ENCODE peak calls at places on chromosomes 13 and 19, in four cellular contexts. U is stomach, K is sigmoid colon, W is transverse colon. S is an unnamed sample.

GRCh38 chr19:8017808-8018207 is 12.4 kb upstream of the ELAVL1 start:
- DNase-seq in U (no peak), K (no peak), W (peak), S (no peak)

GRCh38 chr19:8577247-8577646 is at the start of gene MYO1F:
- DNase-seq in U (peak), K (peak), W (peak), S (no peak)

GRCh38 chr13:46345866-46346265 is 41.2 kb downstream of the RUBCNL start:
- DNase-seq in U (no peak), K (no peak), W (no peak), S (no peak)

GRCh38 chr19:19613456-19613855 is 5.0 kb downstream of the PBX4 start:
- DNase-seq in U (no peak), K (no peak), W (peak), S (no peak)

GRCh38 chr19:29495091-29495490 is 30.7 kb upstream of the VSTM2B start:
- DNase-seq in U (no peak), K (peak), W (no peak), S (no peak)

GRCh38 chr19:5595745-5596144 is 26.8 kb downstream of the SAFB2 start:
- DNase-seq in U (no peak), K (no peak), W (no peak), S (no peak)

GRCh38 chr13:28636078-28636477 is 22.9 kb upstream of the POMP start:
- DNase-seq in U (no peak), K (no peak), W (no peak), S (no peak)

GRCh38 chr19:38663957-38664502 is 16.6 kb downstream of the ACTN4 start:
- DNase-seq in U (no peak), K (peak), W (no peak), S (peak)

GRCh38 chr19:29554149-29554548 is 28.4 kb downstream of the VSTM2B start:
- DNase-seq in U (no peak), K (no peak), W (no peak), S (no peak)

GRCh38 chr19:58569191-58569942 is 3.8 kb downstream of the MZF1 start:
- DNase-seq in U (no peak), K (peak), W (peak), S (no peak)

GRCh38 chr19:58568731-58569130 is 4.4 kb downstream of the MZF1 start:
- DNase-seq in U (no peak), K (peak), W (peak), S (no peak)

GRCh38 chr19:58570770-58571574 is 2.2 kb downstream of the MZF1 start:
- DNase-seq in U (no peak), K (peak), W (peak), S (peak)

GRCh38 chr19:58571575-58571947 is 1.6 kb downstream of the MZF1 start:
- DNase-seq in U (no peak), K (peak), W (peak), S (peak)

DNA sequence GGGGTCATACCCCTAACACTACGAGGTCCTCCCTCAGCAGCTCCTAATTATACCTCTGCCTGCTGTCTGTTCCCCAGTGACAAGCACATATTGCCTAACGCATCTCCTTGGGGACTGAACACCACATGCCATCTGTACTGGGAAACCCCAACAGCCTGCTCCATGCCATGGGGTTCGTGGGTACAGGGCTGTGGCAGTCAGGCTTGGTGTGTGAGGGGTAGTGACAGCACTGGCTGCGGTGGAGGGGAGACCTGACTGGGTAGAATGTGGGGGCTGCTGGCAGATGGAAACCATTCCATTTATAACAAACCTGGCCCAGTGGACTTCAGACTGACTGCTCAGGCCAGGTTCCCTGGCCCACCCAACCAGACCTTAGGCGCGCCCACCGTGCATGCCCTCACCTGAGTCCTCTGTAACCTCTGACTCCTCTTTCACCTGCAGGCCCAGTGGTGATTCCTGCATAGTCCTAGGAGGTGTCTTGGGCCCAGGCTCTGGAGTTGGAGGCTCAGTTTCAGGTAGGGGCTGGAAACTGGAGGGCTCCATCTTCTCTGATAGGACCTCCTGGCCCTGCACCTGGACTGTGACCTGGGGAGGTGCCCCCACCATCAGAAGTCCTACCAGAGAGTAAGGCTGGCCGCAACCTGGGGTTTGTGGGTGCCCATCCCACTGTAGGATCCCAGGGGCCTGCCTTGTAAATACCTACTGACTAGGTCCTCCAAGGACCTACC is 3.0 kb downstream of the MZF1 start:
- DNase-seq in U (no peak), K (peak), W (peak), S (no peak)
- TF ChIP-seq POLR2AphosphoS5 in U (no peak), K (no peak), W (no peak), S (no peak)

DNA sequence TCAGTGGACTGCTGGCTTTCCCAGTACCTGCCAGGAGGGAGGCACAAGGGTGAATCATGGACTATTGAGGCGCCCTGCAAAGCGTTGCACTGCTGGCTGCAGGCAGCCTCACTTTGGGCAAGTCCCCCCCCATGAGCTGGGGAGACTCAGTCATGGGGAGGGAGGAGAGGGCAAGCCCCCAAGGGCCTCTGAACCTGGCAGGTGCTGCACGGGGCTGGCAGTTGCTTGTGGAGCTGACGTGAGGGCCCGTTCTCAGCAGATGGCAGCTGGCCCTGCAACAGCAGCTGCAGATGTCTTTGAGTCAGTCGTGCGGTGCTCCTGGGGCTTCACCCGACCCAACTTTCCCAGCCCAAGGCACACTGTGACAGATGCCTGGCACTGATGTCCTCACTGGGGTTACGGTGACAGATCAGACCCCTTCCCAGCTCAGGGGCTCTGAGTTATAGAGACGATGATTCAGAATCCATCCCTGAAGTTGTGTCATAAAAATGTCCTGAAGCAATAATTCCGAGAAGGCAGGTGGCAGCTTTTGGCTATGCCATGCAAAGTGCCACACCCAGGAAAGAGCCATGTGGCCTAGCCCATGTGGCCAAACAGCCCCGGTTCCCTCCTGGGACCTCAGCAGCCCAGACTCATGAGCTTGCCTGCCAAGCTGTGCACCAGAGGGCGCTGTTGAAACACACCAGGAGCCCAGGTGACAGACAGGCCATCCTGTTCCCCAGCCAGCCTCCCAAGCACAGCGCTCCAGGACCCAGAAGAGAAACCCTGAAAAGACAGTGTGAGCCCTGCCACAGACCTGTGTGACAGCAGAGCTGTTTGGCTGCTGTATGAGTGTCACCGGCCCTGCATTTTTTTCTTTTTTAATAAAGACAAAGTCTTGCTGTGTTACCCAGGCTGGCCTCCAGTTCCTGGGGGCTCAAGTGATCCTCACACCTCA is 53.6 kb upstream of the LDLR start:
- DNase-seq in U (peak), K (peak), W (peak), S (no peak)
- TF ChIP-seq EP300 in U (no peak), K (no peak), W (no peak), S (peak)

DNA sequence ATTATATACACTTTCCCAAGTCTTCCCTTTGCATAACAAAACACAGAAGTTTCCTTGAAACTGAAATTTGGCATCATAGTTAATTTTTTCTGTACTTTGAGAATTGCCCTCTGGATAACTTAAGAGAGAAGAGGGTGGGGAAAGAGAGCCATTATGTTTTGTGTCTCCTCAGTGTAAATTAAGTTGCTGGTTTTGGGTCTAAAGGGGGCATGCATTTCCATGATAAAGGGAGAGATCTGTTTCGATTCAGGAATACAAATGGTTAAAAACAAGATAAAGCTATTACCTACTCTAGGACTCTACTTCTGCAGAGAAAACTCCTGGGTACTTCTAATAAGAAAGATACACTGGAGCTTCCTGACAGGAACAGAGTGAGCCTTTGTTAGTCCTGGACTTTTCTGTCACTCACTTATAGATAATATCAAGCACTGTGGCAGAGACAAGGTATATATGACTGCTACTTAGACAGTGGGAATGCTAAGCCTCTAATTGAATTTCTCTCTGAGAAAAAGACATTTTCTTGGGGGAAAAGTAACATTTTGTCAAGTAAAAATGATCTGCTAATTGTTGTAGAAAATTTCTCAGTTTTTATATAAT is 142.8 kb upstream of the PCDH9 start:
- DNase-seq in U (no peak), K (no peak), W (no peak), S (no peak)
- TF ChIP-seq POLR2AphosphoS5 in U (no peak), K (no peak), W (no peak), S (no peak)

GRCh38 chr19:53509443-53509842 is 28.5 kb upstream of the ZNF331 start:
- DNase-seq in U (no peak), K (no peak), W (no peak), S (no peak)

GRCh38 chr19:53507523-53508442 is 30.2 kb upstream of the ZNF331 start:
- DNase-seq in U (no peak), K (no peak), W (no peak), S (no peak)

GRCh38 chr19:53506728-53507127 is 31.2 kb upstream of the ZNF331 start:
- DNase-seq in U (no peak), K (no peak), W (no peak), S (no peak)

GRCh38 chr19:53503126-53503525 is 34.8 kb upstream of the ZNF331 start:
- DNase-seq in U (no peak), K (no peak), W (no peak), S (no peak)

DNA sequence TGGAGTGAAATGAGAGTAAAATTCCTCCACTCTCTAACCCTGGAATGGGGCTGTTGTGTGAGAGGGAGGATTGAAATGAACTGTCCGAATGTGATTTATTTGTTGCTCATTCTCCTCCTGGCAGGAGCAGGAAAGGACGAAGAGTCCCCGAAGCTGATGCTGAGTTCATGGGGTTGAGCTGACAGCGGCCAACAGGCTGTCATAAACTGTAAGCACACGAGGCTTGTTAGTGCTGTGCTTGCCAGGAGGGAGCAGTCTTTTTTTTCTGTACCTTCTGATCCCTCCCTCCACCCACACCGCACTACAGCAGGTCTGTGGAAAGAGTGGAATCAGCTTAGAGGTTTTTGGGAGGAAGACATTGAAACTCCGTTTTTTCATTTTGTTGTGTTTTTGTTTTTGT is 33.0 kb upstream of the ZNF331 start:
- DNase-seq in U (no peak), K (peak), W (no peak), S (no peak)
- TF ChIP-seq EP300 in U (no peak), K (peak), W (peak), S (peak)

GRCh38 chr13:97234742-97235141 is 12.6 kb downstream of the MBNL2 start:
- DNase-seq in U (peak), K (no peak), W (peak), S (peak)

GRCh38 chr13:97234236-97234635 is 12.1 kb downstream of the MBNL2 start:
- DNase-seq in U (no peak), K (no peak), W (peak), S (no peak)

GRCh38 chr13:97237388-97237787 is 15.3 kb downstream of the MBNL2 start:
- DNase-seq in U (no peak), K (no peak), W (no peak), S (no peak)

GRCh38 chr13:97233499-97233898 is 11.4 kb downstream of the MBNL2 start:
- DNase-seq in U (no peak), K (no peak), W (no peak), S (no peak)

GRCh38 chr13:97235549-97236206 is 13.5 kb downstream of the MBNL2 start:
- DNase-seq in U (peak), K (no peak), W (peak), S (no peak)
- TF ChIP-seq POLR2AphosphoS5 in U (no peak), K (no peak), W (no peak), S (no peak)

DNA sequence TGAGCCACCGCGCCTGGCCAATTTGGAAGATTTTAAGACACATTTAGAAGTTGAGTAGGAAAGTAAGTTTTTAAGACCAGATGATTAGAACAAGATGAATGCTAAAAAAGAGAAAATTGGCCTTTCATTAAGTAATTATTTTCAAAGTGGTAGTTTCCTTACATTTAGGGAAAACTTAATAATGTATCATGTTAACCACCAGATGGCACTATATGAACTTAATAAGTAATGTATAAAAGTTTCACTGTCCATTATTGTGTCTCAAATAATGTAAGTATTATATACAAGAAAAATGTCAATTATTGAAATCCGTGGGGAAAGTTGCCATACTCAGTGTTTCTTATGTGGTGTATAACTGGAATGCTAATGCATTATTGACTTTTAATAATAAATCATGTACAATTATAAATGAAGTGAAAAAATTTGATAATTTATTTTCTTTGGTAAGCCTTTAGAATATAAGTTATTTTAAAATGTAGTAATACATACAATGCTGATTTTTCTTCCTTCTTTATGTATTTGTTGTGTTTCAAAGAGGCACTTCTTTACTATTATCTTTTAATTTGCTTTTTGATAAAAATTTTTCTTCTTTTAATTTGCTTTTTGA is 29.2 kb downstream of the COG6 start:
- DNase-seq in U (no peak), K (no peak), W (no peak), S (peak)
- TF ChIP-seq EP300 in U (no peak), K (no peak), W (no peak), S (no peak)

GRCh38 chr19:14404322-14404721 is 14.8 kb downstream of the DDX39A start:
- DNase-seq in U (no peak), K (no peak), W (no peak), S (no peak)
- TF ChIP-seq POLR2AphosphoS5 in U (no peak), K (no peak), W (no peak), S (no peak)

GRCh38 chr19:46133101-46133627 is 8.7 kb upstream of the IGFL3 start:
- DNase-seq in U (no peak), K (no peak), W (no peak), S (peak)
- TF ChIP-seq EP300 in U (no peak), K (no peak), W (no peak), S (no peak)

DNA sequence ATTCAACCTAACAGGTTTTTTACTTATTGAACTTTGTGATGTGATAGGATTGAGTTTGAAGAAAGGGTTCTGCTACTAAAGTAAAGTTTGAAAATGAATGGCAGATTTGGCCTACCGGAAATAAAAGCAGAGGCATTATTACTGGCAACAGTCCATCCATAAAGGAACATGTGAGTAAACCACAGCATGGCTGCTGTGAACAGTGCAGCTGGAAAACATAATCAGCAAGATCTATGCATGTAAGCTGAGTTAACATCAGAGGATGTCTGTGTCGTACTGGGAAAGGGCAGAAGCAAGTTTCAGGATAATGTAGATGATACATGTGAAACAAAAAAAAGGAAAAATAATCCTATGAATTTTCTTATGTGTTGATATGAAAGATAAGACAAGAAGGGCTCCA is 87.6 kb downstream of the CYSLTR2 start:
- DNase-seq in U (no peak), K (no peak), W (no peak), S (no peak)
- TF ChIP-seq POLR2AphosphoS5 in U (no peak), K (no peak), W (no peak), S (no peak)